ENCODE peak calls at places on chromosomes 6 and 20, in four cellular contexts. H is GM12878, S is GM12891, U is K562. E is an unnamed sample.

GRCh38 chr6:359261-360035 is 32.1 kb upstream of the IRF4 start:
- DNase-seq in H (no peak), S (no peak), U (no peak), E (no peak)

GRCh38 chr6:47670851-47671250 is 27.5 kb upstream of the ADGRF4 start:
- DNase-seq in H (no peak), S (no peak), U (no peak), E (no peak)

GRCh38 chr6:75207211-75207984 is 1.5 kb upstream of the COL12A1 start:
- DNase-seq in H (no peak), S (no peak), U (no peak), E (no peak)

GRCh38 chr20:60976913-60977312 is 275.1 kb upstream of the CDH4 start:
- DNase-seq in H (no peak), S (no peak), U (no peak), E (no peak)

GRCh38 chr20:62294516-62294915 is 8.3 kb upstream of the ADRM1 start:
- DNase-seq in H (peak), S (no peak), U (no peak), E (no peak)

GRCh38 chr20:33686008-33686983 is at the start of gene E2F1:
- DNase-seq in H (peak), S (peak), U (peak), E (peak)

GRCh38 chr20:14232650-14233049 is 104.8 kb downstream of the FLRT3 start:
- DNase-seq in H (peak), S (no peak), U (no peak), E (no peak)

GRCh38 chr6:106324726-106325335 is 729 bp downstream of the ATG5 start:
- DNase-seq in H (no peak), S (no peak), U (no peak), E (peak)

GRCh38 chr6:157235600-157236039 is 87.7 kb downstream of the TMEM242 start:
- DNase-seq in H (no peak), S (peak), U (no peak), E (peak)

GRCh38 chr6:30544666-30545272 is 11.5 kb downstream of the GNL1 start:
- DNase-seq in H (no peak), S (peak), U (peak), E (no peak)

GRCh38 chr20:11260611-11261010 is 586.8 kb upstream of the JAG1 start:
- DNase-seq in H (no peak), S (no peak), U (no peak), E (no peak)

GRCh38 chr20:62479218-62479617 is 3.4 kb upstream of the GATA5 start:
- DNase-seq in H (no peak), S (no peak), U (no peak), E (peak)

GRCh38 chr20:38173237-38174156 is 8.4 kb upstream of the TGM2 start:
- DNase-seq in H (no peak), S (no peak), U (peak), E (no peak)

GRCh38 chr6:88538130-88538706 is 372.1 kb upstream of the CNR1 start:
- DNase-seq in H (no peak), S (no peak), U (peak), E (no peak)

GRCh38 chr20:47700327-47700726 is 85.0 kb downstream of the SULF2 start:
- DNase-seq in H (no peak), S (no peak), U (no peak), E (no peak)

GRCh38 chr6:21856844-21857243 is 263.3 kb downstream of the SOX4 start:
- DNase-seq in H (no peak), S (no peak), U (no peak), E (peak)

GRCh38 chr6:1801401-1801800 is 191.7 kb downstream of the FOXC1 start:
- DNase-seq in H (no peak), S (no peak), U (no peak), E (no peak)

GRCh38 chr6:70841115-70841514 is 115.7 kb downstream of the B3GAT2 start:
- DNase-seq in H (no peak), S (no peak), U (no peak), E (no peak)

GRCh38 chr6:113359155-113360140 is 497.7 kb upstream of the MARCKS start:
- DNase-seq in H (no peak), S (no peak), U (no peak), E (no peak)

GRCh38 chr20:62007127-62007647 is 58.5 kb downstream of the TAF4 start:
- DNase-seq in H (no peak), S (no peak), U (no peak), E (no peak)

GRCh38 chr6:128963561-128963960 is 80.6 kb downstream of the LAMA2 start:
- DNase-seq in H (no peak), S (no peak), U (no peak), E (no peak)

GRCh38 chr6:117487831-117488230 is 5.4 kb downstream of the DCBLD1 start:
- DNase-seq in H (no peak), S (no peak), U (no peak), E (no peak)

GRCh38 chr6:2510341-2510740 is 240.4 kb downstream of the MYLK4 start:
- DNase-seq in H (no peak), S (no peak), U (no peak), E (no peak)

GRCh38 chr6:42306439-42307140 is 88.9 kb upstream of the MRPS10 start:
- DNase-seq in H (no peak), S (no peak), U (no peak), E (no peak)

GRCh38 chr6:67558985-67559384 is 1076.1 kb upstream of the ADGRB3 start:
- DNase-seq in H (no peak), S (no peak), U (no peak), E (no peak)

GRCh38 chr6:15389759-15390723 is 144.2 kb downstream of the JARID2 start:
- DNase-seq in H (peak), S (no peak), U (peak), E (no peak)

GRCh38 chr6:343960-344815 is 47.4 kb upstream of the IRF4 start:
- DNase-seq in H (no peak), S (no peak), U (no peak), E (no peak)

GRCh38 chr20:53903652-53903987 is 166.8 kb downstream of the BCAS1 start:
- DNase-seq in H (no peak), S (no peak), U (no peak), E (peak)

GRCh38 chr6:938271-939046 is 245.5 kb upstream of the EXOC2 start:
- DNase-seq in H (no peak), S (no peak), U (no peak), E (no peak)

GRCh38 chr6:38933426-38933825 is 115.2 kb upstream of the GLP1R start:
- DNase-seq in H (no peak), S (no peak), U (peak), E (no peak)

GRCh38 chr6:157269261-157269794 is 54.0 kb downstream of the TMEM242 start:
- DNase-seq in H (no peak), S (no peak), U (no peak), E (no peak)

GRCh38 chr6:142902636-142903053 is 42.3 kb downstream of the HIVEP2 start:
- DNase-seq in H (peak), S (no peak), U (peak), E (peak)

GRCh38 chr6:97594834-97595233 is 311.8 kb upstream of the MMS22L start:
- DNase-seq in H (no peak), S (no peak), U (no peak), E (no peak)

GRCh38 chr20:24910461-24910860 is 38.6 kb upstream of the CST7 start:
- DNase-seq in H (no peak), S (no peak), U (no peak), E (no peak)

GRCh38 chr6:13794184-13794583 is 20.2 kb downstream of the MCUR1 start:
- DNase-seq in H (peak), S (no peak), U (no peak), E (no peak)

GRCh38 chr20:26209171-26209941 is 512.7 kb upstream of the ZNF337 start:
- DNase-seq in H (no peak), S (no peak), U (no peak), E (no peak)

GRCh38 chr20:57218489-57218888 is 48.0 kb downstream of the BMP7 start:
- DNase-seq in H (no peak), S (no peak), U (no peak), E (no peak)

GRCh38 chr6:131979515-131980337 is 28.6 kb upstream of the CCN2 start:
- DNase-seq in H (no peak), S (no peak), U (no peak), E (no peak)

GRCh38 chr6:25172819-25173218 is 106.4 kb upstream of the CARMIL1 start:
- DNase-seq in H (no peak), S (no peak), U (no peak), E (no peak)
- TF ChIP-seq SPI1 in H (no peak), S (no peak), U (no peak), E (no peak)

GRCh38 chr20:36663026-36663425 is 17.0 kb upstream of the SLA2 start:
- DNase-seq in H (no peak), S (no peak), U (no peak), E (peak)
- TF ChIP-seq SPI1 in H (no peak), S (no peak), U (no peak), E (peak)

DNA sequence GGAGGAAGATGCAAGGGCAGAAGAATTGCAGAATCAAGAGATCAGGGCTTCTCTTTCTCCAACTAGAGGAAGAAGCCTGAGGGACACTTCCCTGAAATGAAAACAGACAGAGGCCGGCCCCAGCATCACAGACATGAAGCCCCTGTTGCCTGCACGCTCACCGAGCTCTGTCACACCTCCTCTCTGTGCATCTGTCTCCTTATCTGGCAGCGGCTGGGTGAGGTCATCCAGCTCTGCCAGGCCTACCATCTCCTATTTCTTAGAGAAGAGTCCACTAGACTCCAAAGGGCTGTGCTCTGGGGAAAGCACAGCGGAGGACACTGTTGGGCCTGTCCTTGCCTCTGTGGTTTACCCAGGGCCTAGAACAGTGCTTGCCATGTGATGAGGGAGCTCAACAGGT is 71.9 kb upstream of the MLN start:
- DNase-seq in H (no peak), S (no peak), U (no peak), E (no peak)
- TF ChIP-seq SPI1 in H (no peak), S (no peak), U (no peak), E (no peak)

GRCh38 chr6:37435816-37436215 is 2.8 kb downstream of the CMTR1 start:
- DNase-seq in H (no peak), S (no peak), U (no peak), E (no peak)

GRCh38 chr6:37442416-37443218 is 9.6 kb downstream of the CMTR1 start:
- DNase-seq in H (no peak), S (no peak), U (no peak), E (no peak)

GRCh38 chr6:37438912-37439311 is 5.9 kb downstream of the CMTR1 start:
- DNase-seq in H (no peak), S (no peak), U (no peak), E (no peak)

DNA sequence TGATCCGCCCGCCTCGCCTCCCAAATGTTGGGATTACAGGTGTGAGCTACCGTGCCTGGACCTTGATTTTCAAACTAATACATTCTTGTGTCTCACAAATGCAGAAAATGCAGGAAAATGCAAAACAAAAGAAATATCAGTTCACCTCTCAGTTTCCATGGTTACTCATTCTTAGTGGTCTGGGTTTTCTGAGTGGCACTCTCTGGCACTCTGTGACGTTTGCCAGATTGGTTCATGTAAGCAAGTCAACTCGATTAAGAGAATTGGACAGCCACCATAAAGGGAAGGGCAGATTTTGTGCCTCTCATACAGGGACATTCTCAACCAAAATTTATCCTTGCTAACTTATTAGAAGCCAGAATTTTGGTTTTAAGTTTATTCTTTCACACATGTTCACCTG is 8.6 kb downstream of the CMTR1 start:
- DNase-seq in H (no peak), S (no peak), U (no peak), E (no peak)
- TF ChIP-seq SPI1 in H (no peak), S (no peak), U (no peak), E (no peak)

GRCh38 chr6:53042112-53042511 is 23.1 kb upstream of the FBXO9 start:
- DNase-seq in H (no peak), S (no peak), U (no peak), E (no peak)
- TF ChIP-seq SPI1 in H (no peak), S (no peak), U (no peak), E (no peak)

DNA sequence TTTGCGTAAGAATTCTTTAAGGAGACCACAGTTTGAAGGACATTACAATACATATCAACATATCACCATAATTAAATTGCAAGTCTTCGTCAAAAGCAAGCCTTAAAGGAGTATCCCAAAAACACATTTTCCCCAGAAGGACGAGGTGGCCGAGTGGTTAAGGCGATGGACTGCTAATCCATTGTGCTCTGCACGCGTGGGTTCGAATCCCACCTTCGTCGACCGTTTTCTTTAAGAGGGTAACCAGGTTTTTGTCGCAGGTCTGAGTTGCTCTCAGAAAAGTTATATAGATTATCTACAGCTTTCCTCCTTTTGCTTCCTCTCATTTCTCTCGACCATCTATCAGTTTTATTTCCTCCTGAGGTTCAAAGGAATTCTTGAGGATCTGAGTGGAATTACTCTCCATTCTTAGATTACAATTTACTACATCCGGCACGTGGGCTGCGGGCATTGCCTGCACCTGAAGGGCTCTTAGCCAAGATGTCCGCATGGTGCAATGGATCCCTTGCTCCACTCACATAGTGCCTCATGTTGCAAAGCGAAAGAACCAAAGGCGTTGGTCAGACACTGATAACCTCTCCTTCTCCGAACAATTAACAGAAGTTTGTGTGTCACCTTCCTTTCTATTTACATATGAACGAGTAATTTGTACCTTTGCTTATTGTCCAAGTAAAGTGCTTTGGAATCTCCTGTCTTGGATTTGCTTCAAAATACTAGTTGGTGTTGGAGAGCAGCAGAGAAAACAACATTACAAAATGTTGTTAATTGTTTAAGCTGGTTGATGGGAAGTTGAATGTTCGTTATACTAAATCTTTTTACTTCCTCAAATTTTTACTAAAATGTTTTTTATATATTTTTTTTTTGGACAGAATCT is 14.0 kb downstream of the POM121L2 start:
- DNase-seq in H (no peak), S (no peak), U (peak), E (no peak)
- TF ChIP-seq SPI1 in H (no peak), S (no peak), U (no peak), E (no peak)

GRCh38 chr6:148747145-148747492 is 289 bp downstream of the UST start:
- DNase-seq in H (no peak), S (no peak), U (no peak), E (no peak)
- TF ChIP-seq SPI1 in H (no peak), S (no peak), U (no peak), E (no peak)

DNA sequence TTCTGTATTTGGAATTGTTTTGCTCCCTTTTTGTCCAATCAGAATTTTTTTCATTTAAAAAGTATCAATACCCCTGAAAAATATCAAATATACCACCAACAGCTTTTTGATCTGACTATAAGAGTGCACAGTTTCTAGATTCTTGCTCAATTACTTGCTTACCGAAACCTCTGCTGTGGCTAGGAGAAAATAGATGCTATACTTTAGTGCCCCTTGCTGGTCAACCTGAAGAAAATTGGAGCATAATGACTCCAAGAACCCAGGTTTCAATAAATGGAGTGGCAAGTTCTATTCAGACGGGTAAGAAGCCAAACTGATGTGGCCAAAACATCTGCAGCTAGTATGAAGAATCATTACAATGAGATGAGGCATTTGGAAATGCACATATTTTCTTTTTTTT is 91.4 kb upstream of the SASH1 start:
- DNase-seq in H (no peak), S (no peak), U (no peak), E (peak)
- TF ChIP-seq SPI1 in H (no peak), S (no peak), U (no peak), E (no peak)